ENCODE peak calls at places on chromosomes 6 and 20, in ten cellular contexts. V, H, F, S, G, U, B, E, R and X are unnamed samples.

GRCh38 chr6:33298773-33299236 is at the start of gene RGL2:
- DNase-seq in E (peak; percentile 49), R (peak; percentile 76), B (no peak), V (peak; percentile 93), S (peak; percentile 86), F (peak; percentile 79), H (no peak), G (no peak), U (no peak), X (peak; percentile 40)

GRCh38 chr6:1536526-1537429 is 72.9 kb upstream of the FOXC1 start:
- DNase-seq in H (no peak), U (no peak), G (no peak), F (no peak), S (no peak), E (no peak), B (no peak), R (no peak), V (peak; percentile 62), X (no peak)

GRCh38 chr20:37936451-37936850 is 33.5 kb downstream of the VSTM2L start:
- DNase-seq in V (no peak), H (no peak), F (no peak), R (no peak), E (no peak), U (no peak), B (no peak), S (no peak), G (no peak), X (no peak)

GRCh38 chr20:59161626-59162170 is 1.9 kb upstream of the ZNF831 start:
- DNase-seq in F (no peak), R (no peak), G (no peak), E (no peak), U (no peak), H (no peak), S (no peak), V (no peak), B (no peak), X (no peak)

GRCh38 chr6:74805841-74806696 is 399.8 kb downstream of the COL12A1 start:
- DNase-seq in V (no peak), S (no peak), F (peak; percentile 38), H (no peak), U (no peak), B (no peak), G (no peak), E (no peak), R (no peak), X (no peak)

GRCh38 chr6:144843701-144844100 is 558.6 kb downstream of the UTRN start:
- DNase-seq in G (no peak), U (no peak), B (no peak), H (no peak), E (no peak), F (no peak), V (no peak), R (no peak), S (no peak), X (no peak)

GRCh38 chr20:3119044-3119443 is 34.5 kb upstream of the AVP start:
- DNase-seq in E (no peak), G (no peak), B (no peak), H (no peak), S (no peak), F (peak; percentile 18), R (no peak), V (no peak), U (no peak), X (no peak)

GRCh38 chr6:38241200-38241599 is 398.5 kb downstream of the BTBD9 start:
- DNase-seq in R (no peak), F (peak; percentile 9), G (no peak), H (no peak), E (no peak), V (no peak), U (no peak), S (peak; percentile 95), B (no peak), X (no peak)

GRCh38 chr6:40882321-40882720 is 156.7 kb downstream of the UNC5CL start:
- DNase-seq in G (no peak), F (no peak), U (no peak), E (no peak), V (no peak), B (peak; percentile 22), S (no peak), R (no peak), H (no peak), X (peak; percentile 38)

GRCh38 chr20:19809487-19809886 is 51.4 kb downstream of the RIN2 start:
- DNase-seq in E (no peak), S (no peak), V (peak; percentile 55), H (no peak), F (no peak), G (no peak), B (no peak), R (no peak), U (no peak), X (no peak)

GRCh38 chr20:47493175-47493953 is 8.3 kb upstream of the NCOA3 start:
- DNase-seq in F (peak; percentile 76), B (peak; percentile 68), U (peak; percentile 49), R (no peak), G (no peak), H (peak; percentile 57), S (peak; percentile 88), E (peak; percentile 7), V (peak; percentile 93), X (peak; percentile 40)

GRCh38 chr20:2798814-2799213 is 1.6 kb downstream of the CPXM1 start:
- DNase-seq in E (no peak), V (no peak), B (no peak), S (peak; percentile 53), U (no peak), F (peak; percentile 36), H (no peak), G (no peak), R (no peak), X (no peak)

GRCh38 chr6:57147401-57147800 is 24.7 kb upstream of the BAG2 start:
- DNase-seq in U (no peak), V (no peak), B (no peak), E (no peak), G (no peak), R (no peak), S (no peak), F (no peak), H (no peak), X (no peak)

GRCh38 chr6:168119539-168119938 is 40.5 kb upstream of the FRMD1 start:
- DNase-seq in R (no peak), B (no peak), V (no peak), H (no peak), S (no peak), G (no peak), U (no peak), E (no peak), F (no peak), X (no peak)

GRCh38 chr6:75101896-75102680 is 103.8 kb downstream of the COL12A1 start:
- DNase-seq in V (no peak), U (no peak), E (no peak), R (no peak), H (no peak), B (no peak), F (peak; percentile 87), G (no peak), S (peak; percentile 64), X (no peak)

GRCh38 chr20:48801197-48801596 is 26.6 kb downstream of the PREX1 start:
- DNase-seq in R (no peak), V (no peak), B (no peak), S (no peak), H (no peak), F (no peak), G (no peak), U (no peak), E (no peak), X (no peak)

GRCh38 chr20:46939031-46939430 is 44.4 kb downstream of the EYA2 start:
- DNase-seq in U (no peak), H (no peak), V (no peak), R (no peak), G (no peak), E (no peak), S (peak; percentile 33), F (peak; percentile 43), B (no peak), X (no peak)

GRCh38 chr20:49724637-49725606 is 11.2 kb upstream of the B4GALT5 start:
- DNase-seq in G (no peak), S (peak; percentile 93), U (no peak), F (peak; percentile 47), H (no peak), B (no peak), R (no peak), V (peak; percentile 51), E (no peak), X (no peak)

GRCh38 chr6:31187780-31188194 is 17.3 kb upstream of the POU5F1 start:
- DNase-seq in S (no peak), H (no peak), G (no peak), U (no peak), E (no peak), F (no peak), B (no peak), R (no peak), V (no peak), X (no peak)

GRCh38 chr6:44306710-44307109 is 6.4 kb downstream of the AARS2 start:
- DNase-seq in B (no peak), R (no peak), F (no peak), V (no peak), E (no peak), S (no peak), H (no peak), U (no peak), G (no peak), X (no peak)

GRCh38 chr6:95321106-95321505 is 256.2 kb upstream of the MANEA start:
- DNase-seq in U (no peak), V (no peak), R (no peak), H (no peak), E (no peak), F (no peak), S (no peak), B (peak; percentile 35), G (no peak), X (no peak)

GRCh38 chr20:4406627-4407026 is 315.1 kb upstream of the PRND start:
- DNase-seq in S (peak; percentile 95), F (peak; percentile 96), B (no peak), E (no peak), U (peak; percentile 79), H (no peak), R (no peak), G (peak; percentile 9), V (no peak), X (no peak)

GRCh38 chr6:100121854-100122609 is 128.0 kb upstream of the MCHR2 start:
- DNase-seq in F (peak; percentile 32), B (no peak), R (no peak), S (no peak), G (no peak), V (no peak), H (no peak), E (no peak), U (no peak), X (no peak)

GRCh38 chr6:78525961-78526360 is 341.4 kb upstream of the IRAK1BP1 start:
- DNase-seq in E (no peak), B (no peak), U (no peak), F (no peak), R (no peak), S (no peak), V (no peak), H (no peak), G (no peak), X (no peak)

GRCh38 chr20:3630429-3630828 is 32.8 kb downstream of the GFRA4 start:
- DNase-seq in U (no peak), F (no peak), H (no peak), B (no peak), R (no peak), G (no peak), V (no peak), S (no peak), E (no peak), X (no peak)

GRCh38 chr6:118669561-118669960 is 18.2 kb upstream of the CEP85L start:
- DNase-seq in U (no peak), F (no peak), S (no peak), V (no peak), R (no peak), B (no peak), H (no peak), G (no peak), E (no peak), X (no peak)

GRCh38 chr6:72721346-72721745 is 99.5 kb downstream of the KCNQ5 start:
- DNase-seq in H (no peak), R (no peak), B (no peak), S (no peak), E (no peak), F (no peak), U (no peak), V (no peak), G (no peak), X (no peak)

GRCh38 chr6:11428895-11429294 is 108.7 kb upstream of the TMEM170B start:
- DNase-seq in V (no peak), E (no peak), G (no peak), R (no peak), H (no peak), S (peak; percentile 100), U (no peak), F (peak; percentile 78), B (no peak), X (no peak)